ENCODE peak calls at places on chromosomes 7 and 10, in six cellular contexts. A is HuH-7; M is CD8-positive, alpha-beta memory T cell; O is dermis microvascular lymphatic vessel endothelial cell; E is NCI-H1105 treated with DMSO at 0.1 percent for 48 hours; V is AG09319. F is an unnamed sample.

GRCh38 chr7:52017802-52018679 is 701.4 kb upstream of the COBL start:
- DNase-seq in A (peak), E (peak), M (no peak), V (no peak), O (no peak), F (no peak)

GRCh38 chr10:131258256-131258655 is 53.3 kb downstream of the TCERG1L start:
- DNase-seq in O (no peak), M (no peak), E (no peak), A (no peak), V (no peak), F (no peak)

GRCh38 chr7:70619659-70620058 is 512.3 kb upstream of the GALNT17 start:
- DNase-seq in A (no peak), O (no peak), E (no peak), V (no peak), M (no peak), F (no peak)

GRCh38 chr7:42254217-42254616 is 17.2 kb upstream of the GLI3 start:
- DNase-seq in O (no peak), V (no peak), E (no peak), M (no peak), A (no peak), F (no peak)

GRCh38 chr7:20199015-20199737 is 18.0 kb downstream of the MACC1 start:
- DNase-seq in M (no peak), O (peak), V (peak), E (peak), A (no peak), F (no peak)

GRCh38 chr10:95469676-95470075 is 91.5 kb downstream of the SORBS1 start:
- DNase-seq in A (no peak), E (no peak), O (no peak), M (no peak), V (no peak), F (no peak)

GRCh38 chr10:43815486-43815885 is 166.8 kb upstream of the ZNF32 start:
- DNase-seq in V (no peak), M (no peak), E (no peak), A (no peak), O (peak), F (no peak)

GRCh38 chr7:68684246-68684850 is 913.9 kb upstream of the AUTS2 start:
- DNase-seq in M (no peak), V (no peak), E (peak), A (no peak), O (no peak), F (no peak)

GRCh38 chr10:26488344-26488743 is 50.2 kb downstream of the APBB1IP start:
- DNase-seq in V (no peak), E (no peak), A (no peak), O (no peak), M (no peak), F (no peak)

GRCh38 chr7:132193898-132194297 is 382.4 kb downstream of the PLXNA4 start:
- DNase-seq in M (no peak), V (no peak), E (no peak), O (no peak), A (no peak), F (no peak)

GRCh38 chr10:21519981-21520436 is 5.5 kb downstream of the SKIDA1 start:
- DNase-seq in V (no peak), A (peak), M (no peak), O (peak), E (peak), F (no peak)

GRCh38 chr10:58857251-58857650 is 319.2 kb upstream of the PHYHIPL start:
- DNase-seq in E (no peak), V (no peak), M (no peak), A (no peak), O (no peak), F (no peak)

GRCh38 chr7:66737667-66738066 is 2.9 kb upstream of the RABGEF1 start:
- DNase-seq in E (no peak), M (no peak), O (no peak), V (no peak), A (no peak), F (no peak)

GRCh38 chr7:116041615-116042014 is 11.1 kb upstream of the TFEC start:
- DNase-seq in V (no peak), A (no peak), M (no peak), O (no peak), E (no peak), F (no peak)

GRCh38 chr7:84076219-84076618 is 118.4 kb downstream of the SEMA3A start:
- DNase-seq in E (no peak), A (no peak), V (no peak), M (no peak), O (no peak), F (no peak)

GRCh38 chr10:74500026-74500704 is 326.2 kb upstream of the KAT6B start:
- DNase-seq in M (no peak), A (no peak), O (no peak), V (no peak), E (no peak), F (no peak)

GRCh38 chr7:92547579-92547978 is 19.0 kb downstream of the RBM48 start:
- DNase-seq in M (no peak), A (no peak), V (no peak), E (no peak), O (no peak), F (no peak)

F was measured in CD8-positive, alpha-beta T cell.